ENCODE peak calls at places on chromosome 15, in four cellular contexts. T is PC-3, M is HCT116, V is skeletal muscle cell. P is an unnamed sample.
A peak's percentile ranks its signal among the peaks of the same experiment; 100 is the strongest.

GRCh38 chr15:58761010-58761388 is 10.1 kb upstream of the MINDY2 start:
- DNase-seq in T (no peak), M (no peak), V (no peak), P (no peak)

GRCh38 chr15:99733268-99734039 is at the start of gene LYSMD4:
- DNase-seq in T (peak; percentile 92), M (peak; percentile 84), V (peak; percentile 72), P (peak; percentile 99)

GRCh38 chr15:44736261-44736765 is at the start of gene TRIM69:
- DNase-seq in T (no peak), M (no peak), V (no peak), P (peak; percentile 13)

GRCh38 chr15:100720406-100720967 is 118.1 kb downstream of the ASB7 start:
- DNase-seq in T (no peak), M (no peak), V (no peak), P (peak; percentile 13)

GRCh38 chr15:56977232-56977631 is 58.8 kb downstream of the TCF12 start:
- DNase-seq in T (no peak), M (no peak), V (no peak), P (no peak)

GRCh38 chr15:58058068-58058467 is 7.4 kb downstream of the ALDH1A2 start:
- DNase-seq in T (no peak), M (no peak), V (no peak), P (no peak)

GRCh38 chr15:63048986-63049665 is 6.6 kb downstream of the TPM1 start:
- DNase-seq in T (peak; percentile 78), M (no peak), V (no peak), P (no peak)

GRCh38 chr15:88748651-88749050 is 54.6 kb upstream of the ACAN start:
- DNase-seq in T (no peak), M (no peak), V (no peak), P (no peak)

GRCh38 chr15:81752149-81752942 is 293.5 kb downstream of the MEX3B start:
- DNase-seq in T (peak; percentile 11), M (no peak), V (peak; percentile 43), P (no peak)

GRCh38 chr15:77709135-77709886 is 76.6 kb upstream of the LINGO1 start:
- DNase-seq in T (no peak), M (no peak), V (no peak), P (no peak)

GRCh38 chr15:91420689-91421088 is 320.6 kb downstream of the SV2B start:
- DNase-seq in T (no peak), M (no peak), V (no peak), P (no peak)

GRCh38 chr15:70056091-70056680 is 41.5 kb downstream of the TLE3 start:
- DNase-seq in T (no peak), M (no peak), V (no peak), P (no peak)

GRCh38 chr15:66647358-66647757 is 54.7 kb upstream of the SMAD6 start:
- DNase-seq in T (no peak), M (no peak), V (no peak), P (no peak)

GRCh38 chr15:95497681-95498080 is 832.8 kb upstream of the NR2F2 start:
- DNase-seq in T (no peak), M (no peak), V (no peak), P (no peak)

GRCh38 chr15:93182806-93183205 is 93.8 kb upstream of the RGMA start:
- DNase-seq in T (no peak), M (no peak), V (no peak), P (no peak)

GRCh38 chr15:57591237-57591821 is 375 bp upstream of the MYZAP start:
- DNase-seq in T (peak; percentile 72), M (no peak), V (no peak), P (no peak)

GRCh38 chr15:71469393-71469792 is 341.0 kb upstream of the NR2E3 start:
- DNase-seq in T (no peak), M (no peak), V (no peak), P (peak; percentile 44)

GRCh38 chr15:91988071-91988470 is 134.6 kb downstream of the SLCO3A1 start:
- DNase-seq in T (no peak), M (no peak), V (no peak), P (no peak)

GRCh38 chr15:55710286-55710685 is 32.7 kb downstream of the PRTG start:
- DNase-seq in T (no peak), M (no peak), V (peak; percentile 21), P (no peak)

GRCh38 chr15:52540374-52541012 is 11.8 kb upstream of the MYO5A start:
- DNase-seq in T (no peak), M (no peak), V (no peak), P (no peak)

GRCh38 chr15:48966595-48967301 is 3.0 kb upstream of the SHC4 start:
- DNase-seq in T (peak; percentile 70), M (no peak), V (peak; percentile 36), P (no peak)

GRCh38 chr15:97961067-97961954 is 808 bp downstream of the ARRDC4 start:
- DNase-seq in T (peak; percentile 40), M (peak; percentile 1), V (no peak), P (peak; percentile 74)

GRCh38 chr15:90561344-90562244 is 31.9 kb downstream of the CRTC3 start:
- DNase-seq in T (no peak), M (no peak), V (no peak), P (no peak)

GRCh38 chr15:85839637-85840036 is 44.9 kb upstream of the KLHL25 start:
- DNase-seq in T (no peak), M (no peak), V (no peak), P (no peak)

GRCh38 chr15:60012695-60013094 is 8.6 kb downstream of the FOXB1 start:
- DNase-seq in T (no peak), M (no peak), V (no peak), P (no peak)

GRCh38 chr15:59366368-59367021 is 6.2 kb downstream of the MYO1E start:
- DNase-seq in T (peak; percentile 56), M (no peak), V (no peak), P (no peak)

GRCh38 chr15:84658788-84659411 is 901 bp upstream of the NMB start:
- DNase-seq in T (no peak), M (no peak), V (no peak), P (peak; percentile 42)

GRCh38 chr15:95857758-95858157 is 472.7 kb upstream of the NR2F2 start:
- DNase-seq in T (no peak), M (no peak), V (peak; percentile 77), P (no peak)

GRCh38 chr15:60585743-60586708 is 107.1 kb upstream of the ICE2 start:
- DNase-seq in T (peak; percentile 74), M (peak; percentile 57), V (no peak), P (peak; percentile 52)

GRCh38 chr15:60611592-60612346 is 132.8 kb upstream of the ICE2 start:
- DNase-seq in T (no peak), M (no peak), V (no peak), P (no peak)

GRCh38 chr15:89664441-89664840 is 9.2 kb upstream of the KIF7 start:
- DNase-seq in T (no peak), M (no peak), V (no peak), P (no peak)

GRCh38 chr15:24394303-24394702 is 281.3 kb upstream of the NPAP1 start:
- DNase-seq in T (no peak), M (no peak), V (no peak), P (no peak)

GRCh38 chr15:92385096-92385495 is 8.6 kb upstream of the ST8SIA2 start:
- DNase-seq in T (peak; percentile 11), M (no peak), V (no peak), P (no peak)

GRCh38 chr15:100334015-100334414 is 7.8 kb downstream of the ADAMTS17 start:
- DNase-seq in T (no peak), M (no peak), V (no peak), P (no peak)

GRCh38 chr15:66955871-66956585 is 109.4 kb upstream of the SMAD3 start:
- DNase-seq in T (peak; percentile 90), M (peak; percentile 56), V (no peak), P (no peak)

GRCh38 chr15:78951841-78952238 is 7.0 kb upstream of the CTSH start:
- DNase-seq in T (peak; percentile 89), M (no peak), V (no peak), P (no peak)

GRCh38 chr15:78950906-78951840 is 6.3 kb upstream of the CTSH start:
- DNase-seq in T (peak; percentile 60), M (no peak), V (no peak), P (no peak)

GRCh38 chr15:78947506-78947905 is 2.7 kb upstream of the CTSH start:
- DNase-seq in T (no peak), M (no peak), V (no peak), P (no peak)

GRCh38 chr15:78950343-78950742 is 5.5 kb upstream of the CTSH start:
- DNase-seq in T (no peak), M (no peak), V (no peak), P (no peak)

GRCh38 chr15:78949461-78949860 is 4.6 kb upstream of the CTSH start:
- DNase-seq in T (peak; percentile 64), M (no peak), V (no peak), P (no peak)
- H3K4me3 ChIP-seq in T (no peak overlapping the region), M (no peak overlapping the region), V (no peak overlapping the region), P (no peak overlapping the region)

GRCh38 chr15:74520407-74520806 is 20.6 kb upstream of the ARID3B start:
- DNase-seq in T (no peak), M (no peak), V (no peak), P (no peak)

GRCh38 chr15:74519311-74519710 is 21.7 kb upstream of the ARID3B start:
- DNase-seq in T (peak; percentile 57), M (no peak), V (no peak), P (no peak)

GRCh38 chr15:74511583-74511982 is 29.4 kb upstream of the ARID3B start:
- DNase-seq in T (no peak), M (no peak), V (no peak), P (no peak)

GRCh38 chr15:74514039-74514438 is 27.0 kb upstream of the ARID3B start:
- DNase-seq in T (no peak), M (no peak), V (no peak), P (no peak)

DNA sequence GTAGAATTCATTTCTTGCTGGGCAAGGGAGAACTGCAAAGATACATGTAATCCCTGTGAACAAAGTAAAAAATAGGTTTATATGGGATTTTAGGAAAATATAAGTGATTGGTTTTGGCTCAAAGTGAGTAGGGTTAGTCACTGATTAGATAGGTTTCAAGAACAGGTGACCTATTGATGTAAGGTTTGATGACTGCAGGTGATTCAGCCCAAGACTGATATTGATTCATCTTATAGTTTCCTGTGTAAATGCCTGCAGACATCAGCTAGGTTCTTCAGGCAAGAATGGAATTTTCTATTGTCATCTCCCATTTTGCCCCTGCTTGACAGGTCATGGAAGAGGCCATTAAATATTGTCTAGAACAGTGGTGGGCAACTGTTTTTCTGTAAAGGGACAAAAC is 23.9 kb upstream of the ARID3B start:
- DNase-seq in T (peak; percentile 71), M (no peak), V (no peak), P (no peak)
- H3K4me3 ChIP-seq in T (no peak overlapping the region), M (no peak overlapping the region), V (no peak overlapping the region), P (no peak overlapping the region)

GRCh38 chr15:76347507-76348055 is 11.0 kb downstream of the ISL2 start:
- DNase-seq in T (no peak), M (no peak), V (no peak), P (peak; percentile 23)
- H3K4me3 ChIP-seq in T (no peak overlapping the region), M (peak overlapping the region; percentile 62), V (peak overlapping the region; percentile 43), P (peak overlapping the region; percentile 56)

DNA sequence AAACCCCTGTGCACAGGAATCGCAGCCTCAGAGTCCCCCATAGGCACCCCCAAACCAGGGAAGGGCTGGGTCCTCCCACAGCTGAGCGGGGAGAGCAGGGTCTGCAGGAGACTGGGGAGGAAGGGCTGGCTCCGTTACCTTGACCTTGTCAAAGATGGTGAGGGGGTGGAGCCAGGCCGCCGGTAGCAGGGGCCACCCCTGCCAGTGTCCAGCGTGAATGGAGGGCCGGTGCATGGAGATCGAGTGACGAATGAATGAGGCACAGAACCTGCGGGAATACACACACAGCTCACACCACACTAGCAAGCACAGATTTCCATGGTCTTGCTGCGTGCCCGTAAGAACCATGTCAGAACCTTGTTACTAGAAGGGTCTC is 102.3 kb downstream of the TMEM266 start:
- DNase-seq in T (no peak), M (no peak), V (no peak), P (peak; percentile 58)
- H3K4me3 ChIP-seq in T (no peak overlapping the region), M (no peak overlapping the region), V (no peak overlapping the region), P (no peak overlapping the region)